ENCODE peak calls at places on chromosomes 12 and 14, in four cellular contexts. One of them, this sample, is unnamed.

GRCh38 chr12:120115692-120116442 is 686 bp downstream of the RAB35 start:
- DNase-seq in IMR-90: peak
- DNase-seq in H1: peak
- DNase-seq in H9: peak
- DNase-seq in this sample: peak

GRCh38 chr12:7259060-7259459 is 44.8 kb upstream of the ACSM4 start:
- DNase-seq in IMR-90: no peak
- DNase-seq in H9: no peak
- DNase-seq in H1: no peak
- DNase-seq in this sample: no peak

GRCh38 chr12:120972870-120973543 is 5.3 kb upstream of the HNF1A start:
- DNase-seq in H1: no peak
- DNase-seq in H9: peak
- DNase-seq in IMR-90: no peak
- DNase-seq in this sample: peak

GRCh38 chr12:95492462-95492861 is 18.5 kb downstream of the METAP2 start:
- DNase-seq in H9: no peak
- DNase-seq in H1: no peak
- DNase-seq in IMR-90: no peak
- DNase-seq in this sample: no peak

GRCh38 chr12:31008241-31008711 is 65.4 kb upstream of the DDX11 start:
- DNase-seq in IMR-90: no peak
- DNase-seq in H1: no peak
- DNase-seq in H9: no peak
- DNase-seq in this sample: peak

GRCh38 chr14:72664651-72665050 is 229.2 kb downstream of the DPF3 start:
- DNase-seq in H9: no peak
- DNase-seq in IMR-90: no peak
- DNase-seq in H1: no peak
- DNase-seq in this sample: no peak

GRCh38 chr12:126156806-126157574 is 1091.8 kb downstream of the AACS start:
- DNase-seq in IMR-90: no peak
- DNase-seq in H9: peak
- DNase-seq in H1: peak
- DNase-seq in this sample: peak

GRCh38 chr14:65255583-65256443 is 153.5 kb upstream of the MAX start:
- DNase-seq in H9: peak
- DNase-seq in IMR-90: no peak
- DNase-seq in H1: peak
- DNase-seq in this sample: peak

GRCh38 chr12:90940872-90941499 is 14.0 kb downstream of the CCER1 start:
- DNase-seq in H1: no peak
- DNase-seq in IMR-90: peak
- DNase-seq in H9: no peak
- DNase-seq in this sample: peak

GRCh38 chr14:77314043-77314442 is 6.6 kb downstream of the POMT2 start:
- DNase-seq in H9: peak
- DNase-seq in H1: no peak
- DNase-seq in IMR-90: peak
- DNase-seq in this sample: peak

GRCh38 chr14:77315115-77315944 is 5.4 kb downstream of the POMT2 start:
- DNase-seq in IMR-90: no peak
- DNase-seq in H1: no peak
- DNase-seq in H9: no peak
- DNase-seq in this sample: no peak

GRCh38 chr14:77314539-77314938 is 6.1 kb downstream of the POMT2 start:
- DNase-seq in H9: no peak
- DNase-seq in H1: no peak
- DNase-seq in IMR-90: no peak
- DNase-seq in this sample: no peak

GRCh38 chr14:77311217-77311616 is 9.5 kb downstream of the POMT2 start:
- DNase-seq in H1: no peak
- DNase-seq in H9: no peak
- DNase-seq in IMR-90: no peak
- DNase-seq in this sample: no peak

DNA sequence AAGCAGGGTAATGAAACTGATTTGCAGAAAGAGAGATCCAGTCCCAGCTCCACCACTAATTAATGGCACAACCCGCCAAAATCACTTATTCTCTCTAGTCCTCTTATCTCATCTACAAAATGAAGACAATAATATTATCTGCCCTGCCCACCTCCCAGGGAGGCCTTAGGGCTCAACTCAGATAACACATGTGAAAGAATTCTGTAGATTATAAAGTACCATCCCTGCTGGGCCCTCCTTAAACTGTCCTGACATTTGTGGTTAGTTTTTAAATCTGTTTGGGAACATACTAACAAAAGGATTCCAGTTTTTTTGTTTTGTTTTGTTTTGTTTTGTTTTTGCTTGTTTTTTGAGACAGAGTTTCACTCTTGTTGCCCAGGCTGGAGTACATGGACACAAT is 7.3 kb downstream of the POMT2 start:
- DNase-seq in H9: no peak
- DNase-seq in H1: no peak
- DNase-seq in IMR-90: no peak
- DNase-seq in this sample: peak
- H3K27ac ChIP-seq in H9: no peak
- H3K27ac ChIP-seq in H1: no peak
- H3K27ac ChIP-seq in IMR-90: peak
- H3K27ac ChIP-seq in this sample: no peak

DNA sequence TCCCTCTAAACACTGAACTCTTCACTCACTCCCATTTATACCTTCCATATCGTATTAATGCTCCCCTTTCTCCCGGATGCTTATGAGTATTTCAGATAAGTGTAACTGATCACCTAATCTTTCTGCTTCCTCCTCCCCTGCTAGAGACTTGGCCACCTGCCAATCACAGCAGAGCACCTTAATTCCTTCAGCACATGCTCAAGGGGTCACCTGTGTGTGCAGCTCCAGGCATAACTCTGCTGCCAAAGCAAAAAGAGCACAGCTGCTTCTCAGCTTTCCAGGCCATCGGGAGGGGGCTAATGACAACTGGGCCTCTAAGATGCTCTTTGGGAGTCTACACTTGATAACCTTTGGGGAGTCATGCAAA is 106.9 kb upstream of the DYRK2 start:
- DNase-seq in IMR-90: no peak
- DNase-seq in H9: no peak
- DNase-seq in H1: no peak
- DNase-seq in this sample: no peak
- H4K5ac ChIP-seq in IMR-90: no peak
- H4K5ac ChIP-seq in H9: no peak
- H4K5ac ChIP-seq in H1: no peak
- H4K5ac ChIP-seq in this sample: no peak

DNA sequence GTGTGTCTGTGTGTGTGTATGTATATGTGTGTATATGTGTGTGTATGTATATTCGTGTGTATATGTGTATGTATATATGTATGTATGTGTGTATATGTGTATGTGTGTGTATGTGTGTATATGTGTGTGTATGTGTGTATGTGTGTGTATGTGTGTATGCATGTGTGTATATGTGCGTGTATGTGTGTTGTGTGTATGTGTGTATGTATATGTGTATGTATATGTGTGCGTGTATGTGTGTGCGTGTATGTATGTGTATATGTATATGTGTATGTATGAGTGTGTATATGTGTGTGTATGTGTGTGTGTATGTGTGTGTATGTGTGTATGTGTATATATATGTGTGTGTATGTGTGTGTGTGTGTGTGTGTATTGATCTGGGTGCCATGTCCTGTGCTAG is 31.8 kb upstream of the SLC10A1 start:
- DNase-seq in H9: no peak
- DNase-seq in H1: no peak
- DNase-seq in IMR-90: no peak
- DNase-seq in this sample: no peak
- H2BK15ac ChIP-seq in H9: no peak
- H2BK15ac ChIP-seq in H1: peak
- H2BK15ac ChIP-seq in IMR-90: no peak
- H2BK15ac ChIP-seq in this sample: no peak

GRCh38 chr12:25787701-25788100 is 170.8 kb upstream of the RASSF8 start:
- DNase-seq in H9: no peak
- DNase-seq in IMR-90: no peak
- DNase-seq in H1: no peak
- DNase-seq in this sample: no peak

GRCh38 chr12:25792031-25792430 is 166.5 kb upstream of the RASSF8 start:
- DNase-seq in H9: no peak
- DNase-seq in IMR-90: no peak
- DNase-seq in H1: no peak
- DNase-seq in this sample: no peak

GRCh38 chr12:25789520-25789919 is 169.0 kb upstream of the RASSF8 start:
- DNase-seq in H1: no peak
- DNase-seq in H9: no peak
- DNase-seq in IMR-90: peak
- DNase-seq in this sample: peak

GRCh38 chr12:25785164-25785563 is 173.3 kb upstream of the RASSF8 start:
- DNase-seq in H1: no peak
- DNase-seq in IMR-90: no peak
- DNase-seq in H9: no peak
- DNase-seq in this sample: no peak

GRCh38 chr12:25788707-25789106 is 169.8 kb upstream of the RASSF8 start:
- DNase-seq in H1: no peak
- DNase-seq in H9: no peak
- DNase-seq in IMR-90: no peak
- DNase-seq in this sample: peak
- H3K27ac ChIP-seq in H1: no peak
- H3K27ac ChIP-seq in H9: no peak
- H3K27ac ChIP-seq in IMR-90: no peak
- H3K27ac ChIP-seq in this sample: no peak

GRCh38 chr12:115085594-115085993 is 401.6 kb upstream of the TBX3 start:
- DNase-seq in H1: no peak
- DNase-seq in IMR-90: no peak
- DNase-seq in H9: no peak
- DNase-seq in this sample: no peak
- H4K5ac ChIP-seq in H1: no peak
- H4K5ac ChIP-seq in IMR-90: no peak
- H4K5ac ChIP-seq in H9: no peak
- H4K5ac ChIP-seq in this sample: no peak

GRCh38 chr12:57989837-57990236 is 48.5 kb downstream of the ATP23 start:
- DNase-seq in H1: no peak
- DNase-seq in H9: no peak
- DNase-seq in IMR-90: no peak
- DNase-seq in this sample: no peak
- H2BK15ac ChIP-seq in H1: no peak
- H2BK15ac ChIP-seq in H9: no peak
- H2BK15ac ChIP-seq in IMR-90: no peak
- H2BK15ac ChIP-seq in this sample: no peak

GRCh38 chr14:61454545-61454944 is 133.2 kb downstream of the PRKCH start:
- DNase-seq in H1: peak
- DNase-seq in IMR-90: no peak
- DNase-seq in H9: no peak
- DNase-seq in this sample: no peak
- H3K27ac ChIP-seq in H1: no peak
- H3K27ac ChIP-seq in IMR-90: no peak
- H3K27ac ChIP-seq in H9: no peak
- H3K27ac ChIP-seq in this sample: no peak

GRCh38 chr14:58298477-58298879 is at the start of gene ARID4A:
- DNase-seq in IMR-90: no peak
- DNase-seq in H1: peak
- DNase-seq in H9: no peak
- DNase-seq in this sample: no peak
- H4K5ac ChIP-seq in IMR-90: peak
- H4K5ac ChIP-seq in H1: peak
- H4K5ac ChIP-seq in H9: peak
- H4K5ac ChIP-seq in this sample: peak

GRCh38 chr12:132489078-132489601 is 811 bp upstream of the FBRSL1 start:
- DNase-seq in H1: no peak
- DNase-seq in H9: no peak
- DNase-seq in IMR-90: no peak
- DNase-seq in this sample: no peak
- H2BK15ac ChIP-seq in H1: no peak
- H2BK15ac ChIP-seq in H9: no peak
- H2BK15ac ChIP-seq in IMR-90: no peak
- H2BK15ac ChIP-seq in this sample: no peak

DNA sequence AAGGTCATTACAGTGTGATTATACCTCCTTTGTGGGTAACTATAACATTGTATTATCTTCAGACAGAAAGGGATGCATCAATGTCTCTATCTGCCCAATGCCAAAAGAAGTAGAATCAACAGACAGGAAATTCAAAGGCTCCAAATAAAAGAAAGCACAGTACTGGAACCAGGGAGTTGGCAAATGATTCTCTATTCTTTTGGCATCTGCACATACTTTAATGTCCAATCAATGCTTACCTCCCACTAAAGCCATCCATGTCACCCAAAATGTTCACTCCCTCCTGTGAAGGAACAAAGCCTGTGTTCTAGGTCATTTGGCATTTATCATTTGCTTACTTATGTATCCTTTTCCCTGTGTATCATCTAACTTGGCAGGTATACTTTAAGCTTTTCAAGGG is 36.7 kb downstream of the KIF21A start:
- DNase-seq in H9: no peak
- DNase-seq in IMR-90: no peak
- DNase-seq in H1: no peak
- DNase-seq in this sample: no peak
- H3K27ac ChIP-seq in H9: no peak
- H3K27ac ChIP-seq in IMR-90: no peak
- H3K27ac ChIP-seq in H1: no peak
- H3K27ac ChIP-seq in this sample: no peak

This sample was measured in mesendoderm.